ENCODE peak calls at places on chromosome 22, in four cellular contexts. F is heart left ventricle, K is stomach, X is right lobe of liver. P is an unnamed sample.
A peak's percentile ranks its signal among the peaks of the same experiment; 100 is the strongest.

GRCh38 chr22:33747029-33747428 is 173.2 kb downstream of the LARGE1 start:
- DNase-seq in F (no peak), K (no peak), X (no peak), P (no peak)

GRCh38 chr22:45805413-45805812 is 133.8 kb downstream of the ATXN10 start:
- DNase-seq in K (no peak), X (no peak), F (no peak), P (no peak)

GRCh38 chr22:50169774-50170341 is 673 bp upstream of the PANX2 start:
- DNase-seq in X (peak; percentile 65), K (peak; percentile 59), F (no peak), P (no peak)

GRCh38 chr22:44186737-44187136 is 6.0 kb downstream of the PARVG start:
- DNase-seq in F (no peak), K (no peak), X (no peak), P (no peak)

GRCh38 chr22:19986410-19987341 is 29.9 kb downstream of the ARVCF start:
- DNase-seq in F (peak; percentile 85), X (peak; percentile 82), K (peak; percentile 79), P (peak; percentile 69)

GRCh38 chr22:26887456-26887855 is 230.1 kb downstream of the MIAT start:
- DNase-seq in K (no peak), F (no peak), X (no peak), P (no peak)

GRCh38 chr22:30556388-30556787 is 9.8 kb upstream of the SEC14L6 start:
- DNase-seq in K (no peak), X (no peak), F (no peak), P (no peak)

GRCh38 chr22:19679476-19680099 is 34.7 kb upstream of the SEPTIN5 start:
- DNase-seq in K (peak; percentile 60), X (no peak), F (peak; percentile 46), P (no peak)

GRCh38 chr22:20671409-20672081 is 102.4 kb upstream of the SERPIND1 start:
- DNase-seq in K (no peak), X (no peak), F (no peak), P (no peak)

GRCh38 chr22:20061481-20061861 is 18.6 kb upstream of the DGCR8 start:
- DNase-seq in X (no peak), K (no peak), F (no peak), P (no peak)

GRCh38 chr22:49018601-49019000 is 809.1 kb downstream of the BRD1 start:
- DNase-seq in X (peak; percentile 17), K (no peak), F (peak; percentile 9), P (no peak)

GRCh38 chr22:33697640-33698039 is 222.6 kb downstream of the LARGE1 start:
- DNase-seq in K (no peak), F (no peak), X (no peak), P (no peak)

GRCh38 chr22:25403752-25404471 is 160.6 kb upstream of the GRK3 start:
- DNase-seq in K (no peak), F (no peak), X (no peak), P (no peak)

GRCh38 chr22:49671331-49672012 is 156.2 kb downstream of the BRD1 start:
- DNase-seq in F (peak; percentile 6), K (peak; percentile 3), X (no peak), P (no peak)

GRCh38 chr22:42863349-42863911 is 6.4 kb upstream of the ARFGAP3 start:
- DNase-seq in F (no peak), K (no peak), X (no peak), P (no peak)

GRCh38 chr22:33747576-33748180 is 172.6 kb downstream of the LARGE1 start:
- DNase-seq in K (peak; percentile 28), F (no peak), X (no peak), P (no peak)

GRCh38 chr22:29256606-29257325 is 11.0 kb downstream of the RHBDD3 start:
- DNase-seq in F (no peak), K (no peak), X (no peak), P (no peak)

GRCh38 chr22:44567846-44568493 is 69.9 kb upstream of the RTL6 start:
- DNase-seq in X (peak; percentile 60), K (peak; percentile 57), F (no peak), P (no peak)

GRCh38 chr22:49269928-49270327 is 557.7 kb downstream of the BRD1 start:
- DNase-seq in X (no peak), K (peak; percentile 11), F (no peak), P (no peak)

GRCh38 chr22:46104170-46104880 is 46.0 kb upstream of the PPARA start:
- DNase-seq in K (peak; percentile 83), X (peak; percentile 74), F (no peak), P (no peak)

GRCh38 chr22:30837531-30837930 is 131.0 kb downstream of the MORC2 start:
- DNase-seq in K (peak; percentile 11), F (no peak), X (no peak), P (no peak)

GRCh38 chr22:49355206-49355920 is 472.3 kb downstream of the BRD1 start:
- DNase-seq in K (peak; percentile 14), F (no peak), X (no peak), P (no peak)

GRCh38 chr22:35560366-35560765 is 19.7 kb downstream of the RASD2 start:
- DNase-seq in K (no peak), X (no peak), F (no peak), P (no peak)
- TF ChIP-seq POLR2A in K (no peak), X (no peak), F (no peak), P (no peak)

GRCh38 chr22:37739000-37739399 is 42.2 kb downstream of the TRIOBP start:
- DNase-seq in X (no peak), K (no peak), F (peak; percentile 82), P (no peak)
- H3K27ac ChIP-seq in X (no peak overlapping the region), K (peak overlapping the region; percentile 64), F (peak overlapping the region; percentile 52), P (no peak overlapping the region)

DNA sequence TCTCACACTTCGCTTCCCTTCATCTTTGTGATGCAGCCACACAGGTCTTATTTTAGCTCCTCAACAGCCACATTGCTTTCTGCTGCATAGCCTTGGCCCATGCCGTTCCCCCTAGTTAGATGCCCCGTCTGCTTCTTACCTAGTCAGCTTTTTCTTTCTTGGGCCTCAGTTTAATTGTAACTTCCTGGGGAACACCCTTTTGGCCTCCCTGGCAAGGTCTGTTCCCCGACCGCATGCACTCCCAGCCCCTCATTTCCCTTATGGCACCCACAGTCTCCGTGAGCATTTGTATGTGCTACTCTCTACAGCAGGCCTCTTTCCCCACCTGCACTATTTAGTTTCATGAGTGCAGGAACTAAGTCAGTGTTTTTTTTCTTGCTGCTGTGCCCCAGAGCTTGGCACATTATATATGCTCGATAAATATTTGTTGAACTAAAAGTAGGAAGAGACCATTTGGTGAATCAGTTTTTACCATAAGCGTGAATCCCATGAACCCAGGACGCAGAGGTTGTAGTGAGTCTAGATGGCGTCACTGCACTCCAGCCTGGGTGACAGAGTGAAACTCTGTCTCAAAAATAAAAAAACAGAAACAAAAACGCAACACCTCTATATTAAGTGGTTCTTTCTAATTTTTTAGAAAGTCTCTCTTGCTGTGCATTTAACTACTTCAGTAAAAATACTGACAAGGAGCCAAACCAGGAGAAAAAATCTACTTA is 38.5 kb downstream of the TNRC6B start:
- DNase-seq in X (no peak), K (peak; percentile 25), F (no peak), P (no peak)
- TF ChIP-seq POLR2A in X (no peak), K (no peak), F (no peak), P (no peak)

GRCh38 chr22:21943571-21944448 is 8.8 kb downstream of the PPM1F start:
- DNase-seq in F (no peak), K (no peak), X (peak; percentile 85), P (no peak)
- H3K27ac ChIP-seq in F (peak overlapping the region; percentile 93), K (peak overlapping the region; percentile 97), X (peak overlapping the region; percentile 93), P (peak overlapping the region; percentile 75)

GRCh38 chr22:31901388-31902137 is 42.8 kb upstream of the YWHAH start:
- DNase-seq in K (no peak), F (no peak), X (no peak), P (no peak)

GRCh38 chr22:31898911-31899310 is 45.4 kb upstream of the YWHAH start:
- DNase-seq in F (no peak), K (no peak), X (no peak), P (no peak)

GRCh38 chr22:31897842-31898241 is 46.5 kb upstream of the YWHAH start:
- DNase-seq in X (no peak), F (no peak), K (no peak), P (no peak)

GRCh38 chr22:31898406-31898805 is 45.9 kb upstream of the YWHAH start:
- DNase-seq in X (no peak), K (no peak), F (no peak), P (no peak)

DNA sequence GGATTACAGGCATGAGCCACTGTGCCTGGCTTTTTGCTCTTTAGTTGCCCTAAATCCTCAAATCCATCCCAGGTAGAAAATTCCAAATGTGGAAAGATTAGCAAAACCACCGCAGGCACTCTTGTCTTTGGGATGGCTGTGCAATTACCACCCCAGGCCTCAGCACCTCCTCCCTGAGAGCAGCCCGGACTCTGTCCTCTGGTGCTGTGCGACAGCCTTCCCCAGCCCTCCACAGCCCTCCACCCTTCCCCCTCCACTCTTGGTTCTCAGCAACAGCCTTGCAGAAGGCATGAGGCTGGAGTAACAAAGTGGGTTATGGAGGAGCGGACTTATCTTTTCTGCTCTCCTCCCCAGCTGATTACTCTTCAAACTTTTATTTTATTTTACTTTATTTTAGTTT is 44.7 kb upstream of the YWHAH start:
- DNase-seq in F (no peak), K (no peak), X (no peak), P (no peak)
- TF ChIP-seq POLR2A in F (no peak), K (no peak), X (no peak), P (no peak)

DNA sequence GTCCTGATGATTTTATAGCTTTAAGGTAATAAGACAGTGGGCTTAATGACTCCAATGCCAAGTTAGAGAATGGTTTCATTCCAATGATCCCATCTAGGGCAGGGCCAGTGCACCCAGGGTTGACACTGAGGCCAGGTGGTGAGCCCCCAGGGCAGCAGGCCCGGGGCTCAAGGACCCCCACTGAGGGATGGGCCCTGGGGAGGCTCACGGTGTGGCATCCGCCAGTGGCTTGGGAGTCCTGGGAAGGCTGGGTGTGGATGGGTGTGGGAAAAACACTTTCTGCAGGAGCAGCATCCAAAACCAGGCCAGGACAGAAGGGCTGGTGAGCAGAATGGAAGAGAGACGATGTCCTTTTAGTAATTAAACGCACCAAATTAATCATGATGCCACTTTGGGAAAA is 626.3 kb downstream of the TBC1D22A start:
- DNase-seq in K (no peak), F (no peak), X (no peak), P (no peak)
- H3K27ac ChIP-seq in K (no peak overlapping the region), F (no peak overlapping the region), X (no peak overlapping the region), P (no peak overlapping the region)

GRCh38 chr22:38317237-38317994 is at the start of gene CSNK1E:
- DNase-seq in X (peak; percentile 81), K (peak; percentile 86), F (peak; percentile 89), P (peak; percentile 76)
- TF ChIP-seq POLR2A in X (no peak), K (no peak), F (no peak), P (peak; percentile 67)

DNA sequence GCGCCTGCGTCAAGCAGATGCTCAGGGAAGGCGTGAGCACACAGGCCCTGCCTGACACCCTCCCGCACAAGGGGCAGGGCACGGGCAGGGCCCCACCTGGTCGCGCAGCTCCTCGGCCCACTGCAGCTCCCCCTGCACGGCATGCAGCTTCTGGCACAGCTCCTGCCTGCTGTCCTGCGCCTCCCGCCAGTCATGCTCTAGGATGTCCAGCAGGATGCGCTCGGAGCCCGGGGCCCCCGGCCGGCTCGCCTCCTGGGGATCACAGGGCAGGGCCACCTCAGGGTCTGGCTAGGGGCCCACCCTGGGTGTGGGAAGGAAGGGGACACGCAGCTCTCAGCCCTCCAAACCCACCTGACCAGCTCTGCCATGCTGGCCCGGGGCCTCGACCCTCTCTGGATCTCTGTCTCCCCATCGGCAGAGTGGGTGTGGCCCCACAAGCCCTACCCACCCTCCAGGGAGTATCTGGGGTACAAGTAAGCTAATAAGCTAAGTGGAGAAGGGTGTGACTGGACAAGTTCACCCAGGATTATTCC is 10.7 kb downstream of the CARD10 start:
- DNase-seq in X (no peak), K (no peak), F (peak; percentile 61), P (no peak)
- H3K27ac ChIP-seq in X (peak overlapping the region; percentile 38), K (peak overlapping the region; percentile 56), F (peak overlapping the region; percentile 76), P (no peak overlapping the region)

P was measured in prostate gland.